ENCODE peak calls at places on chromosomes 7 and 10, in nine cellular contexts. H, C, Z, N, K, Y, P, O and I are unnamed samples.

GRCh38 chr7:141151726-141152125 is 77.9 kb downstream of the TMEM178B start:
- DNase-seq in H (no peak), C (no peak), Z (no peak), N (no peak), K (no peak), Y (no peak), P (no peak), O (no peak), I (no peak)

GRCh38 chr7:128164061-128164954 is 76.8 kb upstream of the LEP start:
- DNase-seq in H (peak; percentile 94), C (no peak), Z (no peak), N (no peak), K (peak; percentile 77), Y (peak; percentile 36), P (no peak), O (no peak), I (peak; percentile 42)

GRCh38 chr7:24670782-24671181 is 86.5 kb downstream of the GSDME start:
- DNase-seq in H (no peak), C (no peak), Z (no peak), N (no peak), K (no peak), Y (no peak), P (no peak), O (no peak), I (no peak)

GRCh38 chr10:17747883-17748550 is 4.0 kb upstream of the TMEM236 start:
- DNase-seq in H (no peak), C (no peak), Z (no peak), N (no peak), K (peak; percentile 71), Y (no peak), P (no peak), O (no peak), I (no peak)

GRCh38 chr10:7410306-7410799 is 481 bp downstream of the SFMBT2 start:
- DNase-seq in H (no peak), C (no peak), Z (peak; percentile 49), N (no peak), K (peak; percentile 12), Y (no peak), P (no peak), O (peak; percentile 25), I (peak; percentile 76)

GRCh38 chr10:17512341-17513001 is 58.1 kb upstream of the ST8SIA6 start:
- DNase-seq in H (peak; percentile 99), C (no peak), Z (no peak), N (peak; percentile 97), K (peak; percentile 96), Y (no peak), P (no peak), O (no peak), I (no peak)

GRCh38 chr10:62231805-62232204 is 36.8 kb downstream of the RTKN2 start:
- DNase-seq in H (no peak), C (no peak), Z (no peak), N (no peak), K (no peak), Y (no peak), P (no peak), O (no peak), I (no peak)

GRCh38 chr7:7861211-7861633 is 107.4 kb upstream of the GLCCI1 start:
- DNase-seq in H (peak; percentile 32), C (no peak), Z (no peak), N (peak; percentile 72), K (peak; percentile 91), Y (no peak), P (no peak), O (no peak), I (no peak)

GRCh38 chr7:266851-267840 is 22.8 kb upstream of the FOXL3 start:
- DNase-seq in H (no peak), C (no peak), Z (no peak), N (no peak), K (no peak), Y (no peak), P (no peak), O (no peak), I (peak; percentile 63)

GRCh38 chr10:13047529-13048206 is 46.2 kb upstream of the CCDC3 start:
- DNase-seq in H (no peak), C (no peak), Z (no peak), N (no peak), K (no peak), Y (no peak), P (no peak), O (no peak), I (no peak)

GRCh38 chr10:103454026-103454425 is 1.9 kb upstream of the CALHM2 start:
- DNase-seq in H (no peak), C (no peak), Z (no peak), N (no peak), K (no peak), Y (no peak), P (no peak), O (no peak), I (no peak)